ENCODE peak calls at places on chromosomes 16 and 17, in four cellular contexts. One of them, this sample, is unnamed.

GRCh38 chr16:85384831-85385462 is 228.2 kb upstream of the GSE1 start:
- DNase-seq in A549: no peak
- DNase-seq in endothelial cell of umbilical vein: no peak
- DNase-seq in K562: no peak
- DNase-seq in this sample: no peak

GRCh38 chr16:70395345-70395901 is 43.5 kb downstream of the ST3GAL2 start:
- DNase-seq in A549: peak; percentile 65
- DNase-seq in endothelial cell of umbilical vein: peak; percentile 59
- DNase-seq in K562: peak; percentile 81
- DNase-seq in this sample: peak; percentile 81

GRCh38 chr17:75159196-75160031 is 5.1 kb upstream of the JPT1 start:
- DNase-seq in A549: no peak
- DNase-seq in endothelial cell of umbilical vein: peak; percentile 35
- DNase-seq in K562: no peak
- DNase-seq in this sample: no peak

GRCh38 chr17:16910341-16910740 is 61.6 kb downstream of the TNFRSF13B start:
- DNase-seq in A549: no peak
- DNase-seq in endothelial cell of umbilical vein: peak; percentile 32
- DNase-seq in K562: no peak
- DNase-seq in this sample: no peak

GRCh38 chr17:44997733-44998520 is 29.8 kb upstream of the C1QL1 start:
- DNase-seq in A549: no peak
- DNase-seq in endothelial cell of umbilical vein: no peak
- DNase-seq in K562: no peak
- DNase-seq in this sample: no peak

GRCh38 chr17:72297326-72298115 is 176.7 kb downstream of the SOX9 start:
- DNase-seq in A549: peak; percentile 59
- DNase-seq in endothelial cell of umbilical vein: no peak
- DNase-seq in K562: no peak
- DNase-seq in this sample: no peak

GRCh38 chr17:39352986-39353385 is 48.4 kb downstream of the FBXL20 start:
- DNase-seq in A549: no peak
- DNase-seq in endothelial cell of umbilical vein: no peak
- DNase-seq in K562: no peak
- DNase-seq in this sample: no peak

GRCh38 chr16:52497067-52497816 is 49.7 kb downstream of the TOX3 start:
- DNase-seq in A549: no peak
- DNase-seq in endothelial cell of umbilical vein: no peak
- DNase-seq in K562: no peak
- DNase-seq in this sample: no peak

GRCh38 chr17:81054308-81054707 is 19.4 kb downstream of the BAIAP2 start:
- DNase-seq in A549: no peak
- DNase-seq in endothelial cell of umbilical vein: no peak
- DNase-seq in K562: no peak
- DNase-seq in this sample: no peak

GRCh38 chr17:80441133-80441578 is 26.2 kb downstream of the ENDOV start:
- DNase-seq in A549: peak; percentile 68
- DNase-seq in endothelial cell of umbilical vein: peak; percentile 11
- DNase-seq in K562: peak; percentile 93
- DNase-seq in this sample: peak; percentile 61

GRCh38 chr17:72345083-72345482 is 224.3 kb downstream of the SOX9 start:
- DNase-seq in A549: no peak
- DNase-seq in endothelial cell of umbilical vein: no peak
- DNase-seq in K562: no peak
- DNase-seq in this sample: no peak

GRCh38 chr17:59105852-59106462 is 723 bp downstream of the TRIM37 start:
- DNase-seq in A549: peak; percentile 69
- DNase-seq in endothelial cell of umbilical vein: peak; percentile 53
- DNase-seq in K562: no peak
- DNase-seq in this sample: peak; percentile 64

GRCh38 chr16:58306327-58306726 is 11.5 kb upstream of the PRSS54 start:
- DNase-seq in A549: no peak
- DNase-seq in endothelial cell of umbilical vein: peak; percentile 30
- DNase-seq in K562: no peak
- DNase-seq in this sample: peak; percentile 57

GRCh38 chr17:30296499-30297038 is 4.8 kb upstream of the BLMH start:
- DNase-seq in A549: no peak
- DNase-seq in endothelial cell of umbilical vein: no peak
- DNase-seq in K562: no peak
- DNase-seq in this sample: no peak

GRCh38 chr16:22641030-22641671 is 130.5 kb downstream of the NPIPB5 start:
- DNase-seq in A549: no peak
- DNase-seq in endothelial cell of umbilical vein: peak; percentile 37
- DNase-seq in K562: no peak
- DNase-seq in this sample: peak; percentile 56

GRCh38 chr16:86016201-86016965 is 117.4 kb downstream of the IRF8 start:
- DNase-seq in A549: peak; percentile 79
- DNase-seq in endothelial cell of umbilical vein: peak; percentile 62
- DNase-seq in K562: peak; percentile 78
- DNase-seq in this sample: peak; percentile 83

GRCh38 chr17:58783380-58783779 is 27.7 kb downstream of the PPM1E start:
- DNase-seq in A549: no peak
- DNase-seq in endothelial cell of umbilical vein: no peak
- DNase-seq in K562: no peak
- DNase-seq in this sample: no peak

GRCh38 chr16:66717112-66717675 is 20.7 kb upstream of the CMTM4 start:
- DNase-seq in A549: no peak
- DNase-seq in endothelial cell of umbilical vein: peak; percentile 16
- DNase-seq in K562: peak; percentile 55
- DNase-seq in this sample: peak; percentile 73

GRCh38 chr17:6435968-6436367 is 1.0 kb upstream of the AIPL1 start:
- DNase-seq in A549: peak; percentile 90
- DNase-seq in endothelial cell of umbilical vein: peak; percentile 51
- DNase-seq in K562: peak; percentile 70
- DNase-seq in this sample: peak; percentile 63

GRCh38 chr17:28370035-28370743 is at the start of gene VTN:
- DNase-seq in A549: peak; percentile 78
- DNase-seq in endothelial cell of umbilical vein: peak; percentile 16
- DNase-seq in K562: peak; percentile 64
- DNase-seq in this sample: peak; percentile 45

GRCh38 chr17:81575836-81576235 is 23.7 kb upstream of the FAAP100 start:
- DNase-seq in A549: no peak
- DNase-seq in endothelial cell of umbilical vein: no peak
- DNase-seq in K562: no peak
- DNase-seq in this sample: no peak

GRCh38 chr16:88773812-88774291 is 11.2 kb downstream of the PIEZO1 start:
- DNase-seq in A549: no peak
- DNase-seq in endothelial cell of umbilical vein: peak; percentile 56
- DNase-seq in K562: peak; percentile 90
- DNase-seq in this sample: peak; percentile 61

GRCh38 chr16:22075043-22075757 is 17.1 kb upstream of the VWA3A start:
- DNase-seq in A549: no peak
- DNase-seq in endothelial cell of umbilical vein: peak; percentile 60
- DNase-seq in K562: no peak
- DNase-seq in this sample: no peak

GRCh38 chr17:76752006-76752405 is 14.1 kb downstream of the MFSD11 start:
- DNase-seq in A549: no peak
- DNase-seq in endothelial cell of umbilical vein: no peak
- DNase-seq in K562: no peak
- DNase-seq in this sample: no peak

GRCh38 chr16:87741700-87742415 is 23.9 kb downstream of the KLHDC4 start:
- DNase-seq in A549: no peak
- DNase-seq in endothelial cell of umbilical vein: no peak
- DNase-seq in K562: no peak
- DNase-seq in this sample: no peak

DNA sequence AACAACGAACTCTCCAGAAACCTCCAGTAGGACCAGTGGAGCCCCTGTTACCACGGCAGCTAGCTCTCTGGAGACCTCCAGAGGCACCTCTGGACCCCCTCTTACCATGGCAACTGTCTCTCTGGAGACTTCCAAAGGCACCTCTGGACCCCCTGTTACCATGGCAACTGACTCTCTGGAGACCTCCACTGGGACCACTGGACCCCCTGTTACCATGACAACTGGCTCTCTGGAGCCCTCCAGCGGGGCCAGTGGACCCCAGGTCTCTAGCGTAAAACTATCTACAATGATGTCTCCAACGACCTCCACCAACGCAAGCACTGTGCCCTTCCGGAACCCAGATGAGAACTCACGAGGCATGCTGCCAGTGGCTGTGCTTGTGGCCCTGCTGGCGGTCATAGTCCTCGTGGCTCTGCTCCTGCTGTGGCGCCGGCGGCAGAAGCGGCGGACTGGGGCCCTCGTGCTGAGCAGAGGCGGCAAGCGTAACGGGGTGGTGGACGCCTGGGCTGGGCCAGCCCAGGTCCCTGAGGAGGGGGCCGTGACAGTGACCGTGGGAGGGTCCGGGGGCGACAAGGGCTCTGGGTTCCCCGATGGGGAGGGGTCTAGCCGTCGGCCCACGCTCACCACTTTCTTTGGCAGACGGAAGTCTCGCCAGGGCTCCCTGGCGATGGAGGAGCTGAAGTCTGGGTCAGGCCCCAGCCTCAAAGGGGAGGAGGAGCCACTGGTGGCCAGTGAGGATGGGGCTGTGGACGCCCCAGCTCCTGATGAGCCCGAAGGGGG is 1.3 kb downstream of the SPN start:
- DNase-seq in A549: no peak
- DNase-seq in endothelial cell of umbilical vein: no peak
- DNase-seq in K562: peak; percentile 84
- DNase-seq in this sample: peak; percentile 90
- TF ChIP-seq MYC in A549: no peak
- TF ChIP-seq MYC in endothelial cell of umbilical vein: no peak
- TF ChIP-seq MYC in K562: peak; percentile 49
- TF ChIP-seq MYC in this sample: peak; percentile 64

DNA sequence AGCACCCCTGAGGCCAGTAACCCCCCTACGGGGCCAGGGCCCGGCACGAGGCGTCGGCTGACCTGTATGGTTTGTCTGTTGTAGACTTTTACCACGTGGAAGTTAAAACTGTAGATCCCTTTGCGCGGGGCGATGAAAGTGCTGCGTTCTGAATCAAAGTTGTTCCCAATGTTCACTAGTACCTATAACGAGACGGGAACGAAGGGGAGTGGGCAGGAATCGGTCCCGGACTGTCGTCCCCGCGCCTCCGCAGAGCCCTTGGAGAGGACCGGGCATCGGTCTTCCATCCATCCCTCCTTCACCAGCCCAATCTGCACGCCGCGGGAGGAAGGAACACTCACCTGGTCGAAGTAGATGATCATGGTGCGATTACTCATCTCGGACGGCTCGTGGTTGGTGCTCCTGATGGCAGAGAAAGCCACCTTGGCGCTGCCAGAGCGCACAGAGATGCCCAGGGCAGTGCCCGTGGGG is 742 bp downstream of the CBLN1 start:
- DNase-seq in A549: no peak
- DNase-seq in endothelial cell of umbilical vein: no peak
- DNase-seq in K562: no peak
- DNase-seq in this sample: no peak
- H3K4me3 ChIP-seq in A549: no peak overlapping the region
- H3K4me3 ChIP-seq in endothelial cell of umbilical vein: no peak overlapping the region
- H3K4me3 ChIP-seq in K562: no peak overlapping the region
- H3K4me3 ChIP-seq in this sample: no peak overlapping the region

DNA sequence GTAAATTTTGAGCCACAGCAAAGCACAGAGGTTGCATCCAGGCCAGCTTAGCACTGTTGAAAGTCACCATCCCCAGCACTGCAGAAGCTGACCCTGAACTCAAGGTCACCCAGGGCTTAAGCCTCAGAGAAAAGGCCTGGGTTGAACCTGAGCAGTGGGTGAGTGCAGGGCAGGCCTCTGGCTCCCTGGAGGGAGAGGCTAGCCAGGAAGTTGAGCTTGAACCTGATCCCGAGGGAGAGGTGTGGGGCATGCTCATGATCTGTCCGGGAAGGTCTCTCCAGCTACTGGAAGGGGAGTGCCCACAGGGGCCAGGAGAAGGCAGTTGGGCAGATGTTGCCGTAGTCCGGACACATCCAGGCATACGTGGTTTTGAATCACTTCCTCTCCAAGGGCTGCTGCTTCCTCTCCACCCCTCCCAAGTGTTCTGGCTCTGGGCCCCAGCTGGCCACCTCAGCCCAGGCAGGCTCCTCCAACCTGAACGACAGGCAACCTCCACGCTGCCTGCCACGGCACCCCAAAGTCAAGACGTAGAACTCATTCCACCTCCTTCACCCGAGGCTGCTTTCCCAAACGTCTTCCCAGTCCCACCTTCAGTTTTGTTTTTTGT is 18.4 kb downstream of the CARHSP1 start:
- DNase-seq in A549: no peak
- DNase-seq in endothelial cell of umbilical vein: peak; percentile 87
- DNase-seq in K562: no peak
- DNase-seq in this sample: peak; percentile 92
- TF ChIP-seq POLR2A in A549: no peak
- TF ChIP-seq POLR2A in endothelial cell of umbilical vein: peak; percentile 62
- TF ChIP-seq POLR2A in K562: peak; percentile 38
- TF ChIP-seq POLR2A in this sample: peak; percentile 10

GRCh38 chr16:61370564-61370963 is 665.7 kb downstream of the CDH8 start:
- DNase-seq in A549: no peak
- DNase-seq in endothelial cell of umbilical vein: no peak
- DNase-seq in K562: no peak
- DNase-seq in this sample: no peak

GRCh38 chr16:61362583-61362982 is 673.7 kb downstream of the CDH8 start:
- DNase-seq in A549: no peak
- DNase-seq in endothelial cell of umbilical vein: no peak
- DNase-seq in K562: no peak
- DNase-seq in this sample: no peak

GRCh38 chr16:61366006-61366405 is 670.2 kb downstream of the CDH8 start:
- DNase-seq in A549: no peak
- DNase-seq in endothelial cell of umbilical vein: no peak
- DNase-seq in K562: no peak
- DNase-seq in this sample: no peak
- TF ChIP-seq MYC in A549: no peak
- TF ChIP-seq MYC in endothelial cell of umbilical vein: no peak
- TF ChIP-seq MYC in K562: no peak
- TF ChIP-seq MYC in this sample: no peak

DNA sequence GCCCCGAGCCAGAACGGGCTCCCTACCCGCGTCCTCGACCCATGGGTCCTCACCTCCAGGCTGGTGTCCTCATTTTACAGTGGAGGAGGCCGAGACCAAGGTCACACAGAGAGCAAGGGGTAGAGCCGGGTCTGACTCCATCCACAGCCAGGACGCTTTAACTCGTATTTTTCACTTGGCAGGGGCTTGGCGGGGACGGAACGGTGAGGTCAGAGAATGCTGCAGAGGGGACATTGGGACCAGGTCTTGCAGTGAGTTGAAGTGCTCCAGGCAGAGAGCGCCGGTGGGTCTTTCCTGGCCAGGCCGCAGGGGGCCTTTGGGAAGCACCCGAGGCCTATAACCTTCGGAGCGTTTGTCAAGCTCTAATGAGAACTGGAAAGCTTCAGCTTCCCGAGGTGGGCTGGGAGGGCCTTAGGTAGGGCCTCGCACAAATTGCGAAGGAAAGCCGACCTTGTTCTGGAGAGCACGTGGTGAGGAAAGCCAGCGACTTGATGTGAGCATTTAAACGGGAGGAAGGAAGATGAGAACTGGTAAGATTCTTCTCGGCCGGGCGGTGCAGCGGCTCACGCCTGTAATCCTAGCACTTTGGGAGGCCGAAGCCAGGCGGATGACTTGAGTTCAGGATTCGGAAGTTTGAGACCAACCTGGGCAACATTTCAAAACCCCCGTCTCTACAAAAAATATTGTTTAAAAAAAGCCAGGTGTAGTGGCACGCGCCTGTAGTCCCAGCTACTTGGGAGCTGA is 908 bp upstream of the CLUH start:
- DNase-seq in A549: no peak
- DNase-seq in endothelial cell of umbilical vein: no peak
- DNase-seq in K562: no peak
- DNase-seq in this sample: peak; percentile 41
- H3K4me3 ChIP-seq in A549: peak overlapping the region; percentile 96
- H3K4me3 ChIP-seq in endothelial cell of umbilical vein: peak overlapping the region; percentile 52
- H3K4me3 ChIP-seq in K562: peak overlapping the region; percentile 70
- H3K4me3 ChIP-seq in this sample: peak overlapping the region; percentile 71

GRCh38 chr17:1144139-1144538 is 35.6 kb downstream of the ABR start:
- DNase-seq in A549: no peak
- DNase-seq in endothelial cell of umbilical vein: no peak
- DNase-seq in K562: no peak
- DNase-seq in this sample: no peak
- TF ChIP-seq POLR2A in A549: no peak
- TF ChIP-seq POLR2A in endothelial cell of umbilical vein: no peak
- TF ChIP-seq POLR2A in K562: no peak
- TF ChIP-seq POLR2A in this sample: no peak

This sample was measured in NB4.